ENCODE peak calls at places on chromosomes 5 and 9, in six cellular contexts. S is HepG2, G is GM12878, R is K562, P is H1, Y is NT2/D1. O is an unnamed sample.

GRCh38 chr9:116193636-116194035 is 40.0 kb downstream of the PAPPA start:
- DNase-seq in G (no peak), S (no peak), Y (no peak), R (no peak), P (no peak), O (no peak)

GRCh38 chr5:169169786-169170185 is 131.2 kb downstream of the SLIT3 start:
- DNase-seq in Y (no peak), P (no peak), G (no peak), R (no peak), S (no peak), O (no peak)

GRCh38 chr9:122387526-122387925 is 16.7 kb downstream of the PTGS1 start:
- DNase-seq in P (peak), Y (no peak), G (no peak), R (no peak), S (no peak), O (no peak)

GRCh38 chr5:173472784-173473278 is 143.6 kb downstream of the BOD1 start:
- DNase-seq in S (no peak), Y (no peak), G (no peak), R (no peak), P (no peak), O (no peak)

GRCh38 chr9:33318781-33319180 is 28.5 kb downstream of the NFX1 start:
- DNase-seq in G (no peak), S (no peak), Y (no peak), R (no peak), P (no peak), O (no peak)

GRCh38 chr5:80083115-80083890 is 48.2 kb downstream of the THBS4 start:
- DNase-seq in P (peak), Y (no peak), R (peak), S (peak), G (no peak), O (peak)

GRCh38 chr9:71761938-71762353 is 6.4 kb downstream of the CEMIP2 start:
- DNase-seq in Y (no peak), R (peak), G (no peak), S (no peak), P (no peak), O (no peak)

GRCh38 chr9:83649080-83649479 is 26.1 kb downstream of the IDNK start:
- DNase-seq in P (peak), S (peak), R (peak), Y (peak), G (no peak), O (peak)

GRCh38 chr9:137762414-137763061 is 115.0 kb upstream of the CACNA1B start:
- DNase-seq in R (no peak), S (no peak), Y (no peak), P (no peak), G (peak), O (no peak)

GRCh38 chr9:86275962-86276361 is 6.4 kb downstream of the ISCA1 start:
- DNase-seq in R (no peak), P (no peak), G (no peak), Y (no peak), S (no peak), O (no peak)

GRCh38 chr9:95778957-95779356 is 96.5 kb upstream of the ERCC6L2 start:
- DNase-seq in P (peak), Y (no peak), S (no peak), R (no peak), G (no peak), O (no peak)

GRCh38 chr5:89437450-89438435 is 554.8 kb upstream of the MEF2C start:
- DNase-seq in S (no peak), Y (no peak), G (no peak), R (no peak), P (no peak), O (no peak)

GRCh38 chr5:1163879-1164278 is 37.5 kb upstream of the SLC6A19 start:
- DNase-seq in R (no peak), S (no peak), G (no peak), Y (no peak), P (no peak), O (no peak)

GRCh38 chr9:32665101-32665500 is 29.6 kb upstream of the TAF1L start:
- DNase-seq in G (no peak), R (no peak), P (no peak), Y (no peak), S (no peak), O (no peak)

GRCh38 chr5:25516136-25516535 is 871.4 kb upstream of the CDH10 start:
- DNase-seq in S (no peak), P (no peak), G (no peak), R (no peak), Y (no peak), O (no peak)

GRCh38 chr5:25515525-25515924 is 870.7 kb upstream of the CDH10 start:
- DNase-seq in R (no peak), G (no peak), P (no peak), S (no peak), Y (no peak), O (no peak)
- TF ChIP-seq ZNF274 in R (no peak), G (no peak), P (no peak), S (no peak), Y (no peak), O (no peak)

GRCh38 chr5:43037929-43038510 is 2.1 kb downstream of the ANXA2R start:
- DNase-seq in R (no peak), S (no peak), G (no peak), Y (no peak), P (no peak), O (no peak)

GRCh38 chr5:43036856-43037711 is 3.0 kb downstream of the ANXA2R start:
- DNase-seq in R (no peak), P (no peak), Y (no peak), S (no peak), G (no peak), O (no peak)

GRCh38 chr5:43033845-43034590 is 6.1 kb downstream of the ANXA2R start:
- DNase-seq in S (no peak), Y (no peak), P (peak), R (no peak), G (no peak), O (no peak)

GRCh38 chr5:43036409-43036808 is 3.7 kb downstream of the ANXA2R start:
- DNase-seq in S (no peak), G (no peak), R (no peak), Y (no peak), P (no peak), O (no peak)

GRCh38 chr5:43034591-43034968 is 5.5 kb downstream of the ANXA2R start:
- DNase-seq in G (no peak), R (no peak), Y (no peak), S (no peak), P (peak), O (no peak)
- H3K9ac ChIP-seq in G (no peak), R (no peak), Y (no peak), S (no peak), P (no peak), O (no peak)

DNA sequence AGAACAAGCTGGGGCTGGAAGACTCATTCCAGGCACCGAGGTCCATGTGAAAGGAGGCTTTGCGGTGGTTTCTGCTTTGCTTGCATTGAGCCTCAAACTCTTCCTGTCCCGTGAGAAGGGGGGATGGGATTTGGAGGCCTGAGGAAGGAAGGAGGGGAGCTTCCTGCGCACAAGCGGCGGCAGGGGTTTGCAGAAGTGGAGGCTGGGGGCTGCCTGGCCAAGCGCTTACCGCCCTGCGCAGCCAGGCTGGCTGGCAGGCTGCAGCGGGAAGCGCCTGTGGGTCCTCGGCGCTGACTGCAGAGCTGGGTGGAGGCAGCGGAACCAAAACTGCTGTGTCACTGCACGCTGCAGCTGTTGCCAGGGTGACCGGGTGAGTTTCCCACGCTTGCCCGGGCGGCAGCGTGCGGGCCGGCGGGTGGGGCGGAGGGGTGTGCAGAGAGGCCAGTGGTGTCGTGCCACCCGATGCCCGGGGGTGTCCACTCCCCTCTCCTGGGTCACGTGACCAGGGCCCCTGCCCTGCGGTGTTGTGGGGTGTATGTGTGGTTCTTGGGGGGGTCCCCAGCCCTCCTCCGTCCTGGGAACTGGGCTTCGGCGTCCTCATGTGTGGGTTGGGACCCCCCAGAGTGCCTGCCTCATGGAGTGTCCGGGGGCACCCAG is 81.0 kb downstream of the RXRA start:
- DNase-seq in Y (no peak), G (peak), S (no peak), R (peak), P (no peak), O (peak)
- H3K4me3 ChIP-seq in Y (no peak), G (peak), S (no peak), R (peak), P (no peak), O (peak)

GRCh38 chr5:72101828-72102227 is 5.4 kb upstream of the MAP1B start:
- DNase-seq in R (no peak), Y (no peak), P (no peak), G (no peak), S (no peak), O (no peak)
- TF ChIP-seq ZNF274 in R (no peak), Y (no peak), P (no peak), G (no peak), S (no peak), O (no peak)

DNA sequence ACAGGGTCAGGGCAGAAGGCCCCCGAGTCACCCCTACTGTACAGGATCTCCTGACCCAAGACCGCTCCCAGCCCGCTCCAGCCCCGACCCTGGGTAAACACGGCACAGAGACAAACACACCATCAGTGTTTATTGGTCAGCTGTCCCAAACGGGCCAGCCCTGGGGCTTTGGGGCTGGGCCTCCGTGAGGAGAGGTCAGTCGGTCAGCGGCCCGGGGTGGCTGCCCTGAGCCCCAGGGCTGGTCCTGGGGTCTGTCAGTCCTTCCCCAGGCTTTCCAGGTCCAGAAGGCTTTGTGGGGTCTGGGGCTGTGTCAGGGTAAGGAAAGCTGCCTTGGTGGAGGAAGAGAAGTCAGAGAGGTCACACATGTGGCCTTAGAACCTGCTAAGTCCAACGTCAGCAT is 2.7 kb downstream of the DPM2 start:
- DNase-seq in Y (no peak), S (no peak), P (no peak), R (no peak), G (no peak), O (no peak)
- H3K9ac ChIP-seq in Y (no peak), S (no peak), P (no peak), R (peak), G (no peak), O (no peak)

O was measured in HCT116.